ENCODE peak calls at places on chromosome 13, in nine cellular contexts. One of them, this sample, is unnamed.

GRCh38 chr13:26614721-26615120 is 57.2 kb downstream of the WASF3 start:
- DNase-seq in Peyer's patch: no peak
- DNase-seq in HAP-1: no peak
- DNase-seq in progenitor cell of endocrine pancreas: no peak
- DNase-seq in endothelial cell: no peak
- DNase-seq in activated T-helper 9 cell treated with anti-CD3 and anti-CD28 coated beads, Interleukin-2, amount 50 U/mL, for 16 hours: no peak
- DNase-seq in activated CD4-positive, alpha-beta T cell treated with anti-CD3 and anti-CD28 coated beads, Interleukin-2, amount 50 U/mL, for 4 hours: no peak
- DNase-seq in activated CD8-positive, alpha-beta memory T cell treated with anti-CD3 and anti-CD28 coated beads, Interleukin-2, amount 50 U/mL, for 48 hours: no peak
- DNase-seq in Caco-2: no peak
- DNase-seq in this sample: no peak

GRCh38 chr13:110826861-110827672 is 87.8 kb downstream of the ANKRD10 start:
- DNase-seq in activated T-helper 9 cell treated with anti-CD3 and anti-CD28 coated beads, Interleukin-2, amount 50 U/mL, for 16 hours: no peak
- DNase-seq in endothelial cell: no peak
- DNase-seq in activated CD8-positive, alpha-beta memory T cell treated with anti-CD3 and anti-CD28 coated beads, Interleukin-2, amount 50 U/mL, for 48 hours: no peak
- DNase-seq in Peyer's patch: no peak
- DNase-seq in progenitor cell of endocrine pancreas: no peak
- DNase-seq in activated CD4-positive, alpha-beta T cell treated with anti-CD3 and anti-CD28 coated beads, Interleukin-2, amount 50 U/mL, for 4 hours: no peak
- DNase-seq in HAP-1: no peak
- DNase-seq in Caco-2: no peak
- DNase-seq in this sample: no peak

GRCh38 chr13:52459668-52460067 is 4.4 kb downstream of the CKAP2 start:
- DNase-seq in activated CD8-positive, alpha-beta memory T cell treated with anti-CD3 and anti-CD28 coated beads, Interleukin-2, amount 50 U/mL, for 48 hours: no peak
- DNase-seq in Caco-2: no peak
- DNase-seq in activated T-helper 9 cell treated with anti-CD3 and anti-CD28 coated beads, Interleukin-2, amount 50 U/mL, for 16 hours: no peak
- DNase-seq in Peyer's patch: no peak
- DNase-seq in HAP-1: no peak
- DNase-seq in progenitor cell of endocrine pancreas: no peak
- DNase-seq in endothelial cell: no peak
- DNase-seq in activated CD4-positive, alpha-beta T cell treated with anti-CD3 and anti-CD28 coated beads, Interleukin-2, amount 50 U/mL, for 4 hours: no peak
- DNase-seq in this sample: peak; percentile 52

GRCh38 chr13:42720116-42720857 is 61.1 kb upstream of the FAM216B start:
- DNase-seq in Peyer's patch: peak; percentile 67
- DNase-seq in progenitor cell of endocrine pancreas: no peak
- DNase-seq in activated CD4-positive, alpha-beta T cell treated with anti-CD3 and anti-CD28 coated beads, Interleukin-2, amount 50 U/mL, for 4 hours: no peak
- DNase-seq in HAP-1: no peak
- DNase-seq in endothelial cell: no peak
- DNase-seq in activated CD8-positive, alpha-beta memory T cell treated with anti-CD3 and anti-CD28 coated beads, Interleukin-2, amount 50 U/mL, for 48 hours: no peak
- DNase-seq in Caco-2: peak; percentile 57
- DNase-seq in activated T-helper 9 cell treated with anti-CD3 and anti-CD28 coated beads, Interleukin-2, amount 50 U/mL, for 16 hours: no peak
- DNase-seq in this sample: peak; percentile 40

GRCh38 chr13:44232729-44233128 is 140.9 kb upstream of the SERP2 start:
- DNase-seq in endothelial cell: no peak
- DNase-seq in Caco-2: no peak
- DNase-seq in activated T-helper 9 cell treated with anti-CD3 and anti-CD28 coated beads, Interleukin-2, amount 50 U/mL, for 16 hours: no peak
- DNase-seq in progenitor cell of endocrine pancreas: no peak
- DNase-seq in activated CD4-positive, alpha-beta T cell treated with anti-CD3 and anti-CD28 coated beads, Interleukin-2, amount 50 U/mL, for 4 hours: no peak
- DNase-seq in activated CD8-positive, alpha-beta memory T cell treated with anti-CD3 and anti-CD28 coated beads, Interleukin-2, amount 50 U/mL, for 48 hours: no peak
- DNase-seq in Peyer's patch: no peak
- DNase-seq in HAP-1: no peak
- DNase-seq in this sample: no peak

GRCh38 chr13:44768233-44768632 is 192.1 kb upstream of the TSC22D1 start:
- DNase-seq in activated CD4-positive, alpha-beta T cell treated with anti-CD3 and anti-CD28 coated beads, Interleukin-2, amount 50 U/mL, for 4 hours: peak; percentile 10
- DNase-seq in Caco-2: no peak
- DNase-seq in endothelial cell: no peak
- DNase-seq in activated T-helper 9 cell treated with anti-CD3 and anti-CD28 coated beads, Interleukin-2, amount 50 U/mL, for 16 hours: peak; percentile 15
- DNase-seq in activated CD8-positive, alpha-beta memory T cell treated with anti-CD3 and anti-CD28 coated beads, Interleukin-2, amount 50 U/mL, for 48 hours: no peak
- DNase-seq in Peyer's patch: no peak
- DNase-seq in HAP-1: no peak
- DNase-seq in progenitor cell of endocrine pancreas: no peak
- DNase-seq in this sample: no peak

GRCh38 chr13:35630551-35631275 is 154.2 kb upstream of the MAB21L1 start:
- DNase-seq in progenitor cell of endocrine pancreas: no peak
- DNase-seq in Caco-2: peak; percentile 76
- DNase-seq in HAP-1: peak; percentile 50
- DNase-seq in Peyer's patch: no peak
- DNase-seq in activated T-helper 9 cell treated with anti-CD3 and anti-CD28 coated beads, Interleukin-2, amount 50 U/mL, for 16 hours: no peak
- DNase-seq in endothelial cell: peak; percentile 10
- DNase-seq in activated CD4-positive, alpha-beta T cell treated with anti-CD3 and anti-CD28 coated beads, Interleukin-2, amount 50 U/mL, for 4 hours: no peak
- DNase-seq in activated CD8-positive, alpha-beta memory T cell treated with anti-CD3 and anti-CD28 coated beads, Interleukin-2, amount 50 U/mL, for 48 hours: no peak
- DNase-seq in this sample: peak; percentile 56

GRCh38 chr13:82747948-82748347 is 1134.3 kb downstream of the SLITRK1 start:
- DNase-seq in HAP-1: no peak
- DNase-seq in Peyer's patch: no peak
- DNase-seq in endothelial cell: no peak
- DNase-seq in activated CD4-positive, alpha-beta T cell treated with anti-CD3 and anti-CD28 coated beads, Interleukin-2, amount 50 U/mL, for 4 hours: no peak
- DNase-seq in activated T-helper 9 cell treated with anti-CD3 and anti-CD28 coated beads, Interleukin-2, amount 50 U/mL, for 16 hours: no peak
- DNase-seq in Caco-2: no peak
- DNase-seq in activated CD8-positive, alpha-beta memory T cell treated with anti-CD3 and anti-CD28 coated beads, Interleukin-2, amount 50 U/mL, for 48 hours: no peak
- DNase-seq in progenitor cell of endocrine pancreas: no peak
- DNase-seq in this sample: peak; percentile 32

GRCh38 chr13:46124531-46124966 is 19.7 kb upstream of the CPB2 start:
- DNase-seq in HAP-1: no peak
- DNase-seq in Caco-2: no peak
- DNase-seq in activated CD4-positive, alpha-beta T cell treated with anti-CD3 and anti-CD28 coated beads, Interleukin-2, amount 50 U/mL, for 4 hours: no peak
- DNase-seq in endothelial cell: no peak
- DNase-seq in progenitor cell of endocrine pancreas: no peak
- DNase-seq in activated T-helper 9 cell treated with anti-CD3 and anti-CD28 coated beads, Interleukin-2, amount 50 U/mL, for 16 hours: no peak
- DNase-seq in Peyer's patch: peak; percentile 53
- DNase-seq in activated CD8-positive, alpha-beta memory T cell treated with anti-CD3 and anti-CD28 coated beads, Interleukin-2, amount 50 U/mL, for 48 hours: peak; percentile 76
- DNase-seq in this sample: no peak

GRCh38 chr13:93473441-93474270 is 247.0 kb downstream of the GPC6 start:
- DNase-seq in activated CD4-positive, alpha-beta T cell treated with anti-CD3 and anti-CD28 coated beads, Interleukin-2, amount 50 U/mL, for 4 hours: no peak
- DNase-seq in Caco-2: no peak
- DNase-seq in activated T-helper 9 cell treated with anti-CD3 and anti-CD28 coated beads, Interleukin-2, amount 50 U/mL, for 16 hours: no peak
- DNase-seq in endothelial cell: no peak
- DNase-seq in Peyer's patch: no peak
- DNase-seq in progenitor cell of endocrine pancreas: no peak
- DNase-seq in HAP-1: no peak
- DNase-seq in activated CD8-positive, alpha-beta memory T cell treated with anti-CD3 and anti-CD28 coated beads, Interleukin-2, amount 50 U/mL, for 48 hours: no peak
- DNase-seq in this sample: peak; percentile 92

GRCh38 chr13:98629055-98629454 is 52.1 kb upstream of the STK24 start:
- DNase-seq in progenitor cell of endocrine pancreas: no peak
- DNase-seq in Caco-2: no peak
- DNase-seq in activated T-helper 9 cell treated with anti-CD3 and anti-CD28 coated beads, Interleukin-2, amount 50 U/mL, for 16 hours: no peak
- DNase-seq in endothelial cell: no peak
- DNase-seq in HAP-1: no peak
- DNase-seq in activated CD8-positive, alpha-beta memory T cell treated with anti-CD3 and anti-CD28 coated beads, Interleukin-2, amount 50 U/mL, for 48 hours: no peak
- DNase-seq in Peyer's patch: no peak
- DNase-seq in activated CD4-positive, alpha-beta T cell treated with anti-CD3 and anti-CD28 coated beads, Interleukin-2, amount 50 U/mL, for 4 hours: no peak
- DNase-seq in this sample: no peak

GRCh38 chr13:80881495-80882482 is 540.9 kb upstream of the SPRY2 start:
- DNase-seq in HAP-1: no peak
- DNase-seq in Caco-2: no peak
- DNase-seq in activated T-helper 9 cell treated with anti-CD3 and anti-CD28 coated beads, Interleukin-2, amount 50 U/mL, for 16 hours: no peak
- DNase-seq in endothelial cell: no peak
- DNase-seq in activated CD8-positive, alpha-beta memory T cell treated with anti-CD3 and anti-CD28 coated beads, Interleukin-2, amount 50 U/mL, for 48 hours: no peak
- DNase-seq in progenitor cell of endocrine pancreas: no peak
- DNase-seq in activated CD4-positive, alpha-beta T cell treated with anti-CD3 and anti-CD28 coated beads, Interleukin-2, amount 50 U/mL, for 4 hours: no peak
- DNase-seq in Peyer's patch: no peak
- DNase-seq in this sample: no peak

GRCh38 chr13:21076265-21076653 is 14.9 kb upstream of the LATS2 start:
- DNase-seq in endothelial cell: no peak
- DNase-seq in activated CD4-positive, alpha-beta T cell treated with anti-CD3 and anti-CD28 coated beads, Interleukin-2, amount 50 U/mL, for 4 hours: no peak
- DNase-seq in HAP-1: peak; percentile 24
- DNase-seq in activated CD8-positive, alpha-beta memory T cell treated with anti-CD3 and anti-CD28 coated beads, Interleukin-2, amount 50 U/mL, for 48 hours: no peak
- DNase-seq in progenitor cell of endocrine pancreas: no peak
- DNase-seq in activated T-helper 9 cell treated with anti-CD3 and anti-CD28 coated beads, Interleukin-2, amount 50 U/mL, for 16 hours: no peak
- DNase-seq in Caco-2: no peak
- DNase-seq in Peyer's patch: no peak
- DNase-seq in this sample: no peak

GRCh38 chr13:71871180-71871754 is 4.3 kb upstream of the DACH1 start:
- DNase-seq in activated CD4-positive, alpha-beta T cell treated with anti-CD3 and anti-CD28 coated beads, Interleukin-2, amount 50 U/mL, for 4 hours: no peak
- DNase-seq in endothelial cell: no peak
- DNase-seq in activated T-helper 9 cell treated with anti-CD3 and anti-CD28 coated beads, Interleukin-2, amount 50 U/mL, for 16 hours: no peak
- DNase-seq in activated CD8-positive, alpha-beta memory T cell treated with anti-CD3 and anti-CD28 coated beads, Interleukin-2, amount 50 U/mL, for 48 hours: no peak
- DNase-seq in progenitor cell of endocrine pancreas: no peak
- DNase-seq in HAP-1: no peak
- DNase-seq in Caco-2: no peak
- DNase-seq in Peyer's patch: no peak
- DNase-seq in this sample: no peak